ENCODE peak calls at places on chromosomes 6 and 20, in five cellular contexts. One of them, this sample, is unnamed.

GRCh38 chr20:22590662-22591061 is 6.3 kb upstream of the FOXA2 start:
- DNase-seq in stimulated activated CD4-positive, alpha-beta T cell treated with anti-CD3 and anti-CD28 coated beads, Interleukin-2, amount 100 ng/mL, for 48 hours: no peak
- DNase-seq in activated T-cell treated with anti-CD3 and anti-CD28 coated beads, Interleukin-2, amount 50 U/mL, for 72 hours: no peak
- DNase-seq in T-cell: no peak
- DNase-seq in activated CD4-positive, alpha-beta memory T cell treated with anti-CD3 and anti-CD28 coated beads, Interleukin-2, amount 10 ng/mL, durations not matched to agents 7 days and 5 days: no peak
- DNase-seq in this sample: no peak

GRCh38 chr20:16011061-16011460 is 562.2 kb downstream of the KIF16B start:
- DNase-seq in stimulated activated CD4-positive, alpha-beta T cell treated with anti-CD3 and anti-CD28 coated beads, Interleukin-2, amount 100 ng/mL, for 48 hours: no peak
- DNase-seq in activated T-cell treated with anti-CD3 and anti-CD28 coated beads, Interleukin-2, amount 50 U/mL, for 72 hours: no peak
- DNase-seq in T-cell: no peak
- DNase-seq in activated CD4-positive, alpha-beta memory T cell treated with anti-CD3 and anti-CD28 coated beads, Interleukin-2, amount 10 ng/mL, durations not matched to agents 7 days and 5 days: no peak
- DNase-seq in this sample: no peak

GRCh38 chr6:42264146-42264851 is 46.6 kb upstream of the MRPS10 start:
- DNase-seq in stimulated activated CD4-positive, alpha-beta T cell treated with anti-CD3 and anti-CD28 coated beads, Interleukin-2, amount 100 ng/mL, for 48 hours: no peak
- DNase-seq in activated T-cell treated with anti-CD3 and anti-CD28 coated beads, Interleukin-2, amount 50 U/mL, for 72 hours: no peak
- DNase-seq in T-cell: no peak
- DNase-seq in activated CD4-positive, alpha-beta memory T cell treated with anti-CD3 and anti-CD28 coated beads, Interleukin-2, amount 10 ng/mL, durations not matched to agents 7 days and 5 days: no peak
- DNase-seq in this sample: no peak

GRCh38 chr20:29878777-29879442 is 1378.6 kb upstream of the DEFB115 start:
- DNase-seq in stimulated activated CD4-positive, alpha-beta T cell treated with anti-CD3 and anti-CD28 coated beads, Interleukin-2, amount 100 ng/mL, for 48 hours: no peak
- DNase-seq in activated T-cell treated with anti-CD3 and anti-CD28 coated beads, Interleukin-2, amount 50 U/mL, for 72 hours: peak; percentile 5
- DNase-seq in T-cell: no peak
- DNase-seq in activated CD4-positive, alpha-beta memory T cell treated with anti-CD3 and anti-CD28 coated beads, Interleukin-2, amount 10 ng/mL, durations not matched to agents 7 days and 5 days: no peak
- DNase-seq in this sample: no peak

GRCh38 chr6:109117346-109118035 is 22.2 kb downstream of the CEP57L1 start:
- DNase-seq in stimulated activated CD4-positive, alpha-beta T cell treated with anti-CD3 and anti-CD28 coated beads, Interleukin-2, amount 100 ng/mL, for 48 hours: no peak
- DNase-seq in activated T-cell treated with anti-CD3 and anti-CD28 coated beads, Interleukin-2, amount 50 U/mL, for 72 hours: no peak
- DNase-seq in T-cell: no peak
- DNase-seq in activated CD4-positive, alpha-beta memory T cell treated with anti-CD3 and anti-CD28 coated beads, Interleukin-2, amount 10 ng/mL, durations not matched to agents 7 days and 5 days: no peak
- DNase-seq in this sample: no peak

GRCh38 chr6:48101277-48101676 is 9.7 kb downstream of the PTCHD4 start:
- DNase-seq in stimulated activated CD4-positive, alpha-beta T cell treated with anti-CD3 and anti-CD28 coated beads, Interleukin-2, amount 100 ng/mL, for 48 hours: no peak
- DNase-seq in activated T-cell treated with anti-CD3 and anti-CD28 coated beads, Interleukin-2, amount 50 U/mL, for 72 hours: no peak
- DNase-seq in T-cell: no peak
- DNase-seq in activated CD4-positive, alpha-beta memory T cell treated with anti-CD3 and anti-CD28 coated beads, Interleukin-2, amount 10 ng/mL, durations not matched to agents 7 days and 5 days: no peak
- DNase-seq in this sample: no peak

GRCh38 chr20:12928358-12928754 is 80.4 kb upstream of the SPTLC3 start:
- DNase-seq in stimulated activated CD4-positive, alpha-beta T cell treated with anti-CD3 and anti-CD28 coated beads, Interleukin-2, amount 100 ng/mL, for 48 hours: no peak
- DNase-seq in activated T-cell treated with anti-CD3 and anti-CD28 coated beads, Interleukin-2, amount 50 U/mL, for 72 hours: no peak
- DNase-seq in T-cell: no peak
- DNase-seq in activated CD4-positive, alpha-beta memory T cell treated with anti-CD3 and anti-CD28 coated beads, Interleukin-2, amount 10 ng/mL, durations not matched to agents 7 days and 5 days: no peak
- DNase-seq in this sample: peak; percentile 17

GRCh38 chr6:105851181-105851580 is 235.0 kb upstream of the PRDM1 start:
- DNase-seq in stimulated activated CD4-positive, alpha-beta T cell treated with anti-CD3 and anti-CD28 coated beads, Interleukin-2, amount 100 ng/mL, for 48 hours: no peak
- DNase-seq in activated T-cell treated with anti-CD3 and anti-CD28 coated beads, Interleukin-2, amount 50 U/mL, for 72 hours: no peak
- DNase-seq in T-cell: no peak
- DNase-seq in activated CD4-positive, alpha-beta memory T cell treated with anti-CD3 and anti-CD28 coated beads, Interleukin-2, amount 10 ng/mL, durations not matched to agents 7 days and 5 days: no peak
- DNase-seq in this sample: no peak

GRCh38 chr6:27290065-27290849 is 21.8 kb downstream of the POM121L2 start:
- DNase-seq in stimulated activated CD4-positive, alpha-beta T cell treated with anti-CD3 and anti-CD28 coated beads, Interleukin-2, amount 100 ng/mL, for 48 hours: no peak
- DNase-seq in activated T-cell treated with anti-CD3 and anti-CD28 coated beads, Interleukin-2, amount 50 U/mL, for 72 hours: no peak
- DNase-seq in T-cell: no peak
- DNase-seq in activated CD4-positive, alpha-beta memory T cell treated with anti-CD3 and anti-CD28 coated beads, Interleukin-2, amount 10 ng/mL, durations not matched to agents 7 days and 5 days: no peak
- DNase-seq in this sample: no peak

GRCh38 chr6:139659711-139660110 is 285.3 kb upstream of the CITED2 start:
- DNase-seq in stimulated activated CD4-positive, alpha-beta T cell treated with anti-CD3 and anti-CD28 coated beads, Interleukin-2, amount 100 ng/mL, for 48 hours: no peak
- DNase-seq in activated T-cell treated with anti-CD3 and anti-CD28 coated beads, Interleukin-2, amount 50 U/mL, for 72 hours: no peak
- DNase-seq in T-cell: no peak
- DNase-seq in activated CD4-positive, alpha-beta memory T cell treated with anti-CD3 and anti-CD28 coated beads, Interleukin-2, amount 10 ng/mL, durations not matched to agents 7 days and 5 days: no peak
- DNase-seq in this sample: no peak

GRCh38 chr6:35496851-35497570 is at the start of gene TEAD3:
- DNase-seq in stimulated activated CD4-positive, alpha-beta T cell treated with anti-CD3 and anti-CD28 coated beads, Interleukin-2, amount 100 ng/mL, for 48 hours: no peak
- DNase-seq in activated T-cell treated with anti-CD3 and anti-CD28 coated beads, Interleukin-2, amount 50 U/mL, for 72 hours: peak; percentile 62
- DNase-seq in T-cell: no peak
- DNase-seq in activated CD4-positive, alpha-beta memory T cell treated with anti-CD3 and anti-CD28 coated beads, Interleukin-2, amount 10 ng/mL, durations not matched to agents 7 days and 5 days: peak; percentile 54
- DNase-seq in this sample: peak; percentile 53

GRCh38 chr20:19026901-19027644 is 185.4 kb upstream of the SLC24A3 start:
- DNase-seq in stimulated activated CD4-positive, alpha-beta T cell treated with anti-CD3 and anti-CD28 coated beads, Interleukin-2, amount 100 ng/mL, for 48 hours: no peak
- DNase-seq in activated T-cell treated with anti-CD3 and anti-CD28 coated beads, Interleukin-2, amount 50 U/mL, for 72 hours: no peak
- DNase-seq in T-cell: no peak
- DNase-seq in activated CD4-positive, alpha-beta memory T cell treated with anti-CD3 and anti-CD28 coated beads, Interleukin-2, amount 10 ng/mL, durations not matched to agents 7 days and 5 days: no peak
- DNase-seq in this sample: no peak

GRCh38 chr6:84422380-84422968 is 195.0 kb upstream of the CEP162 start:
- DNase-seq in stimulated activated CD4-positive, alpha-beta T cell treated with anti-CD3 and anti-CD28 coated beads, Interleukin-2, amount 100 ng/mL, for 48 hours: no peak
- DNase-seq in activated T-cell treated with anti-CD3 and anti-CD28 coated beads, Interleukin-2, amount 50 U/mL, for 72 hours: peak; percentile 29
- DNase-seq in T-cell: no peak
- DNase-seq in activated CD4-positive, alpha-beta memory T cell treated with anti-CD3 and anti-CD28 coated beads, Interleukin-2, amount 10 ng/mL, durations not matched to agents 7 days and 5 days: no peak
- DNase-seq in this sample: no peak

GRCh38 chr6:83600531-83600930 is 88.2 kb downstream of the PRSS35 start:
- DNase-seq in stimulated activated CD4-positive, alpha-beta T cell treated with anti-CD3 and anti-CD28 coated beads, Interleukin-2, amount 100 ng/mL, for 48 hours: no peak
- DNase-seq in activated T-cell treated with anti-CD3 and anti-CD28 coated beads, Interleukin-2, amount 50 U/mL, for 72 hours: no peak
- DNase-seq in T-cell: no peak
- DNase-seq in activated CD4-positive, alpha-beta memory T cell treated with anti-CD3 and anti-CD28 coated beads, Interleukin-2, amount 10 ng/mL, durations not matched to agents 7 days and 5 days: no peak
- DNase-seq in this sample: no peak

GRCh38 chr20:54377992-54378773 is 97.2 kb upstream of the DOK5 start:
- DNase-seq in stimulated activated CD4-positive, alpha-beta T cell treated with anti-CD3 and anti-CD28 coated beads, Interleukin-2, amount 100 ng/mL, for 48 hours: no peak
- DNase-seq in activated T-cell treated with anti-CD3 and anti-CD28 coated beads, Interleukin-2, amount 50 U/mL, for 72 hours: no peak
- DNase-seq in T-cell: no peak
- DNase-seq in activated CD4-positive, alpha-beta memory T cell treated with anti-CD3 and anti-CD28 coated beads, Interleukin-2, amount 10 ng/mL, durations not matched to agents 7 days and 5 days: no peak
- DNase-seq in this sample: no peak

GRCh38 chr20:31522756-31523155 is 8.5 kb downstream of the HM13 start:
- DNase-seq in stimulated activated CD4-positive, alpha-beta T cell treated with anti-CD3 and anti-CD28 coated beads, Interleukin-2, amount 100 ng/mL, for 48 hours: no peak
- DNase-seq in activated T-cell treated with anti-CD3 and anti-CD28 coated beads, Interleukin-2, amount 50 U/mL, for 72 hours: no peak
- DNase-seq in T-cell: no peak
- DNase-seq in activated CD4-positive, alpha-beta memory T cell treated with anti-CD3 and anti-CD28 coated beads, Interleukin-2, amount 10 ng/mL, durations not matched to agents 7 days and 5 days: no peak
- DNase-seq in this sample: no peak

GRCh38 chr6:143141442-143141841 is 80.8 kb downstream of the AIG1 start:
- DNase-seq in stimulated activated CD4-positive, alpha-beta T cell treated with anti-CD3 and anti-CD28 coated beads, Interleukin-2, amount 100 ng/mL, for 48 hours: no peak
- DNase-seq in activated T-cell treated with anti-CD3 and anti-CD28 coated beads, Interleukin-2, amount 50 U/mL, for 72 hours: no peak
- DNase-seq in T-cell: no peak
- DNase-seq in activated CD4-positive, alpha-beta memory T cell treated with anti-CD3 and anti-CD28 coated beads, Interleukin-2, amount 10 ng/mL, durations not matched to agents 7 days and 5 days: no peak
- DNase-seq in this sample: no peak

GRCh38 chr6:37876843-37877242 is 57.3 kb downstream of the ZFAND3 start:
- DNase-seq in stimulated activated CD4-positive, alpha-beta T cell treated with anti-CD3 and anti-CD28 coated beads, Interleukin-2, amount 100 ng/mL, for 48 hours: no peak
- DNase-seq in activated T-cell treated with anti-CD3 and anti-CD28 coated beads, Interleukin-2, amount 50 U/mL, for 72 hours: no peak
- DNase-seq in T-cell: no peak
- DNase-seq in activated CD4-positive, alpha-beta memory T cell treated with anti-CD3 and anti-CD28 coated beads, Interleukin-2, amount 10 ng/mL, durations not matched to agents 7 days and 5 days: no peak
- DNase-seq in this sample: no peak

GRCh38 chr6:131460603-131460995 is 112.4 kb upstream of the ARG1 start:
- DNase-seq in stimulated activated CD4-positive, alpha-beta T cell treated with anti-CD3 and anti-CD28 coated beads, Interleukin-2, amount 100 ng/mL, for 48 hours: no peak
- DNase-seq in activated T-cell treated with anti-CD3 and anti-CD28 coated beads, Interleukin-2, amount 50 U/mL, for 72 hours: no peak
- DNase-seq in T-cell: no peak
- DNase-seq in activated CD4-positive, alpha-beta memory T cell treated with anti-CD3 and anti-CD28 coated beads, Interleukin-2, amount 10 ng/mL, durations not matched to agents 7 days and 5 days: no peak
- DNase-seq in this sample: no peak

GRCh38 chr6:8006208-8006607 is 58.0 kb downstream of the BLOC1S5 start:
- DNase-seq in stimulated activated CD4-positive, alpha-beta T cell treated with anti-CD3 and anti-CD28 coated beads, Interleukin-2, amount 100 ng/mL, for 48 hours: no peak
- DNase-seq in activated T-cell treated with anti-CD3 and anti-CD28 coated beads, Interleukin-2, amount 50 U/mL, for 72 hours: no peak
- DNase-seq in T-cell: no peak
- DNase-seq in activated CD4-positive, alpha-beta memory T cell treated with anti-CD3 and anti-CD28 coated beads, Interleukin-2, amount 10 ng/mL, durations not matched to agents 7 days and 5 days: no peak
- DNase-seq in this sample: peak; percentile 3

GRCh38 chr6:52686878-52687699 is 16.2 kb downstream of the TMEM14A start:
- DNase-seq in stimulated activated CD4-positive, alpha-beta T cell treated with anti-CD3 and anti-CD28 coated beads, Interleukin-2, amount 100 ng/mL, for 48 hours: no peak
- DNase-seq in activated T-cell treated with anti-CD3 and anti-CD28 coated beads, Interleukin-2, amount 50 U/mL, for 72 hours: no peak
- DNase-seq in T-cell: no peak
- DNase-seq in activated CD4-positive, alpha-beta memory T cell treated with anti-CD3 and anti-CD28 coated beads, Interleukin-2, amount 10 ng/mL, durations not matched to agents 7 days and 5 days: no peak
- DNase-seq in this sample: no peak

GRCh38 chr6:760982-761955 is 68.3 kb upstream of the EXOC2 start:
- DNase-seq in stimulated activated CD4-positive, alpha-beta T cell treated with anti-CD3 and anti-CD28 coated beads, Interleukin-2, amount 100 ng/mL, for 48 hours: no peak
- DNase-seq in activated T-cell treated with anti-CD3 and anti-CD28 coated beads, Interleukin-2, amount 50 U/mL, for 72 hours: no peak
- DNase-seq in T-cell: no peak
- DNase-seq in activated CD4-positive, alpha-beta memory T cell treated with anti-CD3 and anti-CD28 coated beads, Interleukin-2, amount 10 ng/mL, durations not matched to agents 7 days and 5 days: no peak
- DNase-seq in this sample: no peak